ENCODE peak calls at places on chromosomes 16 and 17, in eight cellular contexts. V is right lobe of liver, S is astrocyte of the cerebellum, D is epithelial cell of esophagus, C is neural progenitor cell, B is GM23338, L is A549, I is nephron progenitor cell. N is an unnamed sample.

GRCh38 chr17:19945009-19945650 is 32.5 kb downstream of the AKAP10 start:
- DNase-seq in L (no peak), S (no peak), B (no peak), V (no peak), I (no peak), D (no peak), C (no peak), N (no peak)

GRCh38 chr16:75192606-75193264 is 14.2 kb downstream of the CTRB2 start:
- DNase-seq in L (no peak), B (no peak), V (no peak), I (no peak), S (no peak), C (no peak), D (peak), N (no peak)

GRCh38 chr17:79221597-79221996 is 147.0 kb downstream of the ENGASE start:
- DNase-seq in I (no peak), D (no peak), L (no peak), S (no peak), C (no peak), B (no peak), V (no peak), N (no peak)

GRCh38 chr16:57623251-57624043 is 5.0 kb upstream of the ADGRG1 start:
- DNase-seq in I (no peak), V (no peak), B (peak), S (no peak), D (peak), C (peak), L (peak), N (no peak)

GRCh38 chr16:57299009-57299718 is 14.7 kb upstream of the PLLP start:
- DNase-seq in C (no peak), V (no peak), L (peak), B (peak), S (no peak), I (peak), D (peak), N (no peak)

GRCh38 chr17:76524598-76525512 is 12.7 kb downstream of the CYGB start:
- DNase-seq in I (no peak), V (peak), L (peak), C (no peak), S (no peak), D (peak), B (no peak), N (no peak)

GRCh38 chr16:4634768-4635167 is 10.1 kb downstream of the MGRN1 start:
- DNase-seq in C (no peak), S (no peak), D (no peak), B (no peak), V (no peak), L (no peak), I (no peak), N (no peak)

GRCh38 chr16:67843343-67843765 is 1.2 kb downstream of the THAP11 start:
- DNase-seq in L (no peak), S (no peak), I (peak), B (no peak), V (no peak), C (no peak), D (no peak), N (no peak)

GRCh38 chr16:26598061-26598460 is 468.7 kb upstream of the C16orf82 start:
- DNase-seq in V (no peak), I (no peak), B (no peak), D (no peak), C (no peak), S (no peak), L (no peak), N (no peak)

GRCh38 chr16:25177831-25178688 is 38.7 kb upstream of the AQP8 start:
- DNase-seq in S (no peak), C (no peak), V (peak), L (no peak), B (no peak), D (no peak), I (no peak), N (no peak)

GRCh38 chr16:25177512-25177830 is 39.3 kb upstream of the AQP8 start:
- DNase-seq in S (no peak), D (no peak), B (no peak), C (no peak), I (no peak), L (no peak), V (no peak), N (no peak)

GRCh38 chr16:25172831-25173230 is 43.9 kb upstream of the AQP8 start:
- DNase-seq in I (no peak), V (no peak), S (no peak), L (no peak), B (no peak), D (no peak), C (no peak), N (no peak)

GRCh38 chr16:25174285-25174684 is 42.5 kb upstream of the AQP8 start:
- DNase-seq in I (no peak), L (no peak), D (no peak), C (no peak), V (no peak), S (no peak), B (no peak), N (no peak)

GRCh38 chr16:25176136-25176535 is 40.6 kb upstream of the AQP8 start:
- DNase-seq in V (no peak), I (no peak), S (no peak), L (no peak), B (no peak), C (no peak), D (no peak), N (no peak)
- TF ChIP-seq CTCF in V (no peak), I (no peak), S (no peak), L (no peak), B (no peak), C (no peak), D (no peak), N (no peak)

DNA sequence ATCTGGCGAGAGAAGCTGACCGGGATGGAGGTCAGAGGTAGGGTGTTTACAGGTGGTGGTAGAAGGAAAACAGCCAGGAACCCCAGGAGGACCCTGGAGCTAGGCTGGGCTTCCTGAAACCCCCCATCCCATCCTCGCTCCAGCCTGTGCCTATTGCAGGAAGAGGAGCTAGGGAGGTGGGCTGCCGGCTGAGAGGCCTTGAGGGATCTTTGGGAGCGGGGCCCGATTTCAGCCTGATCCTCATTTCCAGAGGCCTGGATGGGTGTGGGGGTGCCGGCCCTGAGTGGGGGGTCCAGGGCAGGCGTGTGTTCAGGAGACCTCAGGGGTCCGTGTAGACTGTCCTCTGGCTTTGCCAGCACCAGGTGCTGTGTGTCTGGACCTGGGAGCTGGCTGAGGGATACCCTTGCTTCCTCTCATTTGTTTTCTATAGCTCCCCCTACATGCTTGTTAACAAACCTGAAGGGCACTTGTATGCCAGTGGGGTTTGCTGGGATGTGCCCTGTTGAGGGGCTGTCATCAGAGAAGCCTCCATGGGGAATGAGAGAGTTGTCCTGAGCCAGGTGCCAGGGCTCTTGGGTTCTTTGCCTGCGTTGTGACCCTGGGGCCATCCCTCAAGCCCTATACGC is 18.9 kb upstream of the RAP1GAP2 start:
- DNase-seq in D (no peak), V (no peak), L (no peak), I (no peak), S (no peak), B (peak), C (peak), N (no peak)
- TF ChIP-seq CTCF in D (no peak), V (no peak), L (peak), I (no peak), S (no peak), B (peak), C (peak), N (no peak)

GRCh38 chr17:55585629-55586028 is 74.4 kb upstream of the SMIM36 start:
- DNase-seq in B (no peak), S (no peak), C (no peak), L (no peak), D (no peak), I (no peak), V (no peak), N (no peak)
- TF ChIP-seq CTCF in B (peak), S (no peak), C (no peak), L (no peak), D (peak), I (no peak), V (no peak), N (no peak)

GRCh38 chr16:49801290-49801689 is 54.6 kb downstream of the ZNF423 start:
- DNase-seq in S (no peak), I (no peak), B (no peak), D (no peak), L (no peak), V (no peak), C (no peak), N (no peak)
- TF ChIP-seq CTCF in S (no peak), I (no peak), B (no peak), D (no peak), L (no peak), V (no peak), C (no peak), N (no peak)

GRCh38 chr17:56231693-56232092 is 78.4 kb downstream of the ANKFN1 start:
- DNase-seq in L (no peak), V (no peak), S (no peak), C (no peak), D (no peak), B (peak), I (no peak), N (no peak)
- TF ChIP-seq CTCF in L (no peak), V (no peak), S (no peak), C (peak), D (no peak), B (peak), I (no peak), N (no peak)

DNA sequence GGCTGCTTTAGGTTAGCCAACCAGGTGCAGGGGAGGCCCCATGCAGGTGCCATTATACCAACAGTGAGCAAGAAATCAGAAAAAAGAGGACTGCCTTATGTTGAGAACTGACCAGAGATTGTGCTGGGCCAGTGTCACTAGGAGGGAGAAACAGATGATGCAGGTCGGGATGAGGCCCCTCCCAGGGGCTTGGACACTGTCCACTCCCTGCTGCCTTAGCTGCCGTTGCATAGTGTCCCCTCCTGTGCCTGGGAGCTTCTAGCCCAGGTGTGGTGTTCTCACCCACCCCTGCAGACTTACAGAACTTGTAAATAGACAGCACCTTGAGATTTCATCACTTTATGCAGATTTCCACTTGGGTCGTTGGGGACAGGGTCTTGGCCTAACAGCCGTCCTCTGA is 36.7 kb downstream of the PLD6 start:
- DNase-seq in D (no peak), C (no peak), B (no peak), V (peak), S (no peak), I (no peak), L (no peak), N (no peak)
- TF ChIP-seq CTCF in D (no peak), C (no peak), B (no peak), V (no peak), S (no peak), I (no peak), L (no peak), N (no peak)